ENCODE peak calls at places on chromosomes 6 and 20, in four cellular contexts. U is AG04450, N is dermis microvascular lymphatic vessel endothelial cell, C is NCI-H774. D is an unnamed sample.

GRCh38 chr20:19876828-19877227 is 118.8 kb downstream of the RIN2 start:
- DNase-seq in N (no peak), C (no peak), U (no peak), D (no peak)

GRCh38 chr6:43820486-43820885 is 50.5 kb downstream of the VEGFA start:
- DNase-seq in N (no peak), C (no peak), U (no peak), D (no peak)

GRCh38 chr20:34528921-34529297 is 12.7 kb downstream of the DYNLRB1 start:
- DNase-seq in N (peak), C (no peak), U (no peak), D (no peak)

GRCh38 chr20:49583669-49584417 is 15.9 kb upstream of the PTGIS start:
- DNase-seq in U (peak), N (no peak), C (peak), D (peak)

GRCh38 chr6:44660561-44661220 is 273.2 kb downstream of the CDC5L start:
- DNase-seq in U (no peak), N (no peak), C (no peak), D (no peak)

GRCh38 chr6:105994522-105995402 is 91.4 kb upstream of the PRDM1 start:
- DNase-seq in N (no peak), C (peak), U (no peak), D (peak)

GRCh38 chr20:7654231-7654630 is 286.0 kb downstream of the HAO1 start:
- DNase-seq in N (no peak), U (no peak), C (no peak), D (no peak)

GRCh38 chr20:35506872-35507638 is 22.4 kb downstream of the C20orf173 start:
- DNase-seq in U (no peak), N (no peak), C (no peak), D (no peak)

GRCh38 chr6:39835856-39836442 is 43.8 kb downstream of the DAAM2 start:
- DNase-seq in C (no peak), N (no peak), U (no peak), D (no peak)

GRCh38 chr20:23417861-23418260 is 3.4 kb downstream of the NAPB start:
- DNase-seq in N (no peak), C (no peak), U (no peak), D (no peak)

GRCh38 chr6:23073851-23074250 is 504.5 kb downstream of the HDGFL1 start:
- DNase-seq in C (no peak), N (no peak), U (peak), D (no peak)

GRCh38 chr6:56757585-56757984 is 114.9 kb upstream of the DST start:
- DNase-seq in N (no peak), C (no peak), U (no peak), D (no peak)

GRCh38 chr6:98716341-98716740 is 118.0 kb upstream of the POU3F2 start:
- DNase-seq in U (no peak), C (no peak), N (no peak), D (no peak)

GRCh38 chr6:136550330-136551071 is at the start of gene MAP7:
- DNase-seq in N (no peak), C (peak), U (no peak), D (no peak)

GRCh38 chr6:80488190-80488589 is 381.7 kb downstream of the BCKDHB start:
- DNase-seq in N (no peak), U (no peak), C (no peak), D (no peak)

GRCh38 chr6:78749326-78749725 is 118.0 kb upstream of the IRAK1BP1 start:
- DNase-seq in N (no peak), U (peak), C (no peak), D (no peak)

GRCh38 chr6:124073820-124074587 is 270.3 kb downstream of the NKAIN2 start:
- DNase-seq in U (no peak), N (no peak), C (no peak), D (no peak)

GRCh38 chr20:13671500-13672288 is 33.0 kb upstream of the TASP1 start:
- DNase-seq in U (no peak), C (no peak), N (no peak), D (no peak)

GRCh38 chr6:81767163-81768000 is 14.9 kb upstream of the TENT5A start:
- DNase-seq in N (no peak), U (no peak), C (no peak), D (no peak)

GRCh38 chr6:27040244-27041042 is 207.1 kb upstream of the PRSS16 start:
- DNase-seq in U (no peak), N (no peak), C (no peak), D (no peak)

GRCh38 chr6:143333749-143334520 is 116.6 kb downstream of the ADAT2 start:
- DNase-seq in U (no peak), N (no peak), C (no peak), D (no peak)

GRCh38 chr6:41373919-41374617 is 38.7 kb downstream of the NCR2 start:
- DNase-seq in U (no peak), C (no peak), N (no peak), D (no peak)

GRCh38 chr6:111605100-111605748 is 454 bp downstream of the TRAF3IP2 start:
- DNase-seq in N (no peak), U (no peak), C (peak), D (peak)

GRCh38 chr6:41051873-41052272 is 1.1 kb upstream of the APOBEC2 start:
- DNase-seq in C (no peak), N (no peak), U (no peak), D (no peak)

GRCh38 chr6:3759656-3760245 is 8.2 kb upstream of the PXDC1 start:
- DNase-seq in C (no peak), N (no peak), U (peak), D (peak)

GRCh38 chr6:151425561-151425960 is 26.4 kb downstream of the RMND1 start:
- DNase-seq in N (no peak), U (no peak), C (no peak), D (no peak)

GRCh38 chr6:97009781-97010492 is 85.4 kb downstream of the KLHL32 start:
- DNase-seq in C (no peak), N (no peak), U (no peak), D (no peak)

GRCh38 chr20:21436186-21436585 is 38.9 kb upstream of the NKX2-4 start:
- DNase-seq in U (no peak), N (peak), C (no peak), D (peak)

GRCh38 chr6:82878812-82879211 is 186.8 kb downstream of the UBE3D start:
- DNase-seq in C (no peak), N (peak), U (peak), D (no peak)

GRCh38 chr20:61328906-61329558 is 77.0 kb downstream of the CDH4 start:
- DNase-seq in N (no peak), C (no peak), U (no peak), D (no peak)

GRCh38 chr6:166365221-166365620 is 17.5 kb downstream of the MPC1 start:
- DNase-seq in U (no peak), N (no peak), C (no peak), D (no peak)

GRCh38 chr20:13274311-13274965 is 53.4 kb downstream of the ISM1 start:
- DNase-seq in C (no peak), N (no peak), U (no peak), D (no peak)

GRCh38 chr20:38167851-38168760 is 3.0 kb upstream of the TGM2 start:
- DNase-seq in C (no peak), U (peak), N (peak), D (peak)

GRCh38 chr6:125009578-125009977 is 47.3 kb downstream of the RNF217 start:
- DNase-seq in U (no peak), C (no peak), N (peak), D (no peak)

GRCh38 chr6:37928217-37928616 is 108.7 kb downstream of the ZFAND3 start:
- DNase-seq in N (no peak), C (no peak), U (no peak), D (no peak)

GRCh38 chr6:5059036-5059896 is 25.9 kb upstream of the PPP1R3G start:
- DNase-seq in N (no peak), C (no peak), U (no peak), D (no peak)

GRCh38 chr20:62227591-62227976 is 7.5 kb upstream of the HRH3 start:
- DNase-seq in C (no peak), U (no peak), N (no peak), D (no peak)

GRCh38 chr6:26311385-26312095 is 53.5 kb upstream of the BTN3A2 start:
- DNase-seq in C (peak), U (no peak), N (peak), D (no peak)

D was measured in amniotic stem cell.